ENCODE peak calls at places on chromosomes 1 and 21, in six cellular contexts. P, Q, C, L, F and V are unnamed samples.
A peak's percentile ranks its signal among the peaks of the same experiment; 100 is the strongest.

GRCh38 chr1:55702064-55702463 is 486.9 kb upstream of the USP24 start:
- DNase-seq in P (no peak), Q (peak; percentile 31), C (no peak), L (no peak), F (no peak), V (no peak)

GRCh38 chr1:41811051-41811795 is 107.5 kb downstream of the HIVEP3 start:
- DNase-seq in P (no peak), Q (no peak), C (no peak), L (no peak), F (no peak), V (no peak)

GRCh38 chr1:105664495-105664894 is 1392.0 kb upstream of the PRMT6 start:
- DNase-seq in P (no peak), Q (no peak), C (no peak), L (no peak), F (no peak), V (no peak)

GRCh38 chr1:154220970-154221814 is 437 bp downstream of the UBAP2L start:
- DNase-seq in P (peak; percentile 79), Q (peak; percentile 59), C (peak; percentile 84), L (peak; percentile 56), F (peak; percentile 64), V (no peak)

GRCh38 chr1:116001739-116002487 is 25.6 kb downstream of the SLC22A15 start:
- DNase-seq in P (no peak), Q (no peak), C (no peak), L (no peak), F (no peak), V (no peak)

GRCh38 chr1:222124602-222125001 is 382.7 kb upstream of the DUSP10 start:
- DNase-seq in P (no peak), Q (no peak), C (no peak), L (no peak), F (no peak), V (no peak)

GRCh38 chr1:205772607-205773032 is 2.7 kb downstream of the RAB29 start:
- DNase-seq in P (no peak), Q (no peak), C (no peak), L (no peak), F (no peak), V (no peak)

GRCh38 chr1:34639701-34640100 is 115.1 kb upstream of the GJB5 start:
- DNase-seq in P (no peak), Q (no peak), C (no peak), L (no peak), F (no peak), V (no peak)

GRCh38 chr1:9078035-9078948 is 8.9 kb upstream of the SLC2A5 start:
- DNase-seq in P (no peak), Q (no peak), C (no peak), L (no peak), F (no peak), V (no peak)

GRCh38 chr1:209802117-209802779 is 3.7 kb downstream of the IRF6 start:
- DNase-seq in P (no peak), Q (no peak), C (no peak), L (no peak), F (no peak), V (no peak)

GRCh38 chr1:245411245-245411644 is 256.5 kb downstream of the KIF26B start:
- DNase-seq in P (no peak), Q (no peak), C (no peak), L (no peak), F (no peak), V (peak; percentile 18)

GRCh38 chr1:217139513-217139912 is 416.3 kb upstream of the ESRRG start:
- DNase-seq in P (no peak), Q (no peak), C (no peak), L (no peak), F (no peak), V (no peak)

GRCh38 chr1:78004719-78005346 is at the start of gene DNAJB4:
- DNase-seq in P (peak; percentile 39), Q (peak; percentile 89), C (no peak), L (no peak), F (no peak), V (peak; percentile 96)

GRCh38 chr1:243754348-243754747 is 95.7 kb downstream of the AKT3 start:
- DNase-seq in P (no peak), Q (no peak), C (no peak), L (no peak), F (no peak), V (no peak)

GRCh38 chr1:39574646-39575045 is 1.9 kb downstream of the PABPC4 start:
- DNase-seq in P (no peak), Q (peak; percentile 52), C (no peak), L (no peak), F (no peak), V (no peak)

GRCh38 chr1:35925741-35926140 is 5.2 kb upstream of the AGO3 start:
- DNase-seq in P (no peak), Q (no peak), C (no peak), L (no peak), F (no peak), V (peak; percentile 71)

GRCh38 chr21:32613436-32614043 is 1.4 kb upstream of the CFAP298 start:
- DNase-seq in P (no peak), Q (no peak), C (no peak), L (no peak), F (no peak), V (no peak)

GRCh38 chr1:93081716-93082115 is 2.6 kb downstream of the MTF2 start:
- DNase-seq in P (no peak), Q (no peak), C (no peak), L (no peak), F (no peak), V (peak; percentile 50)

GRCh38 chr1:204408074-204408507 is 3.5 kb downstream of the PPP1R15B start:
- DNase-seq in P (peak; percentile 66), Q (peak; percentile 78), C (no peak), L (peak; percentile 76), F (peak; percentile 69), V (no peak)

GRCh38 chr21:42341776-42342542 is 8.8 kb downstream of the TFF2 start:
- DNase-seq in P (no peak), Q (peak; percentile 16), C (no peak), L (no peak), F (no peak), V (no peak)

GRCh38 chr1:221726331-221726692 is 15.6 kb downstream of the DUSP10 start:
- DNase-seq in P (no peak), Q (no peak), C (no peak), L (no peak), F (no peak), V (no peak)

GRCh38 chr1:223504741-223505140 is 111.5 kb downstream of the CCDC185 start:
- DNase-seq in P (no peak), Q (peak; percentile 86), C (no peak), L (no peak), F (no peak), V (peak; percentile 29)

GRCh38 chr1:218171302-218171893 is 113.7 kb upstream of the RRP15 start:
- DNase-seq in P (no peak), Q (no peak), C (no peak), L (no peak), F (no peak), V (peak; percentile 2)

GRCh38 chr1:179141592-179142244 is 59.8 kb downstream of the TOR3A start:
- DNase-seq in P (no peak), Q (no peak), C (no peak), L (no peak), F (no peak), V (peak; percentile 55)

GRCh38 chr1:115505157-115505571 is 136.6 kb upstream of the VANGL1 start:
- DNase-seq in P (no peak), Q (no peak), C (no peak), L (no peak), F (no peak), V (peak; percentile 8)

GRCh38 chr1:60922304-60922703 is 160.1 kb upstream of the NFIA start:
- DNase-seq in P (no peak), Q (no peak), C (no peak), L (no peak), F (peak; percentile 29), V (no peak)

GRCh38 chr1:53605181-53605580 is 133.8 kb downstream of the GLIS1 start:
- DNase-seq in P (no peak), Q (no peak), C (no peak), L (peak; percentile 19), F (no peak), V (no peak)

GRCh38 chr21:42115136-42115683 is 44.1 kb downstream of the UMODL1 start:
- DNase-seq in P (no peak), Q (no peak), C (no peak), L (no peak), F (no peak), V (no peak)

GRCh38 chr1:40802078-40803075 is 18.8 kb downstream of the KCNQ4 start:
- DNase-seq in P (peak; percentile 90), Q (peak; percentile 84), C (peak; percentile 91), L (peak; percentile 80), F (peak; percentile 87), V (peak; percentile 16)
- H3K4me3 ChIP-seq in P (peak overlapping the region; percentile 41), Q (peak overlapping the region; percentile 37), C (no peak overlapping the region), L (peak overlapping the region; percentile 43), F (peak overlapping the region; percentile 55), V (peak overlapping the region; percentile 51)

GRCh38 chr21:39538453-39539042 is 74.2 kb upstream of the B3GALT5 start:
- DNase-seq in P (no peak), Q (no peak), C (no peak), L (no peak), F (no peak), V (no peak)
- H3K9me3 ChIP-seq in P (no peaks in the 10 kb centered on the region), Q (no peaks in the 10 kb centered on the region), C (no peaks in the 10 kb centered on the region), L (no peaks in the 10 kb centered on the region), F (no peaks in the 10 kb centered on the region), V (no peaks in the 10 kb centered on the region)

DNA sequence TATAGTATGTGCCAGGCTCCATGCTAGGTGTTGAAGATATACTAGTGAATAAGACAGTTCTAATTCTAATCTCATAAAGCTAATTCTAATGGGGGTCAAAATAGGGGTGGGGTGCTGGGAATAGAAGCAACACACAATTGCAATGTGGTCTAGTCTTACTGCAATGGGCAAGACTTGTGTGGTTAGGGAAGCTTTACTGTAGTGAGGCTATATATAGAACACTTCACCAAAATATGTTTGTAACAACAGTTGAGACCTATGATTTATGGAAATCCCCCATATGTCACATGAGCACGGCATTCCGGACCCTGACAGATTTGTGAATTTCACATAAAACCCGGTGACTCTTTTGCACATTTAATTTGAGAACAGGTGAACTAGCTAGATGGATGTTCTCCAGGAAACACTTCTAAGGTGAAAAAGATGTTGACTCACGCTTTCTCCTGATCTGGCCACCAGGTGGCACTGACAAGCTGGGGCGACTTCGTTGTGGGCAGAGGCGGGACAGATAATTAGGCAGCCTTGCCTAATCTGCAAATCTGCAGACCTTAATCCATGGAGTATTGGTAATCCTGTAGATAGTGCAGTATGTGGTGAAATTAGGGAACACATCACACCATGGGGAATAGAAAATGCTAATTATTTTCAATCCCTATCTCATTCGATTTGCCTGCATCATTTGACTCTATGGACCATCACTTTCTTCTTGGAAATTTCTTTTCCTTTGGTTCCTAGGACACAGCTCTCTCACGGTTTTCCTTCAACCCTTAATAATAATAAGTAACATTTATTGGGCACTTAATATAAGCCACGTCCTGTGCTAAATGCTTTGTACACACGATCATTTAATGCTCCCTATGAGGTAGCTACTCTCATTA is 37.7 kb downstream of the KIAA0040 start:
- DNase-seq in P (peak; percentile 61), Q (peak; percentile 81), C (peak; percentile 59), L (peak; percentile 75), F (peak; percentile 67), V (no peak)
- H3K4me3 ChIP-seq in P (no peak overlapping the region), Q (no peak overlapping the region), C (no peak overlapping the region), L (no peak overlapping the region), F (no peak overlapping the region), V (no peak overlapping the region)

GRCh38 chr1:247211339-247211738 is 39.5 kb upstream of the ZNF124 start:
- DNase-seq in P (no peak), Q (peak; percentile 18), C (no peak), L (no peak), F (no peak), V (no peak)
- H3K9me3 ChIP-seq in P (no peaks in the 10 kb centered on the region), Q (no peaks in the 10 kb centered on the region), C (no peaks in the 10 kb centered on the region), L (no peaks in the 10 kb centered on the region), F (no peaks in the 10 kb centered on the region), V (peaks cover 8% of the 10 kb centered on the region)